ENCODE peak calls at places on chromosomes 3 and 15, in eight cellular contexts. X, T, B, I, Q, H, O and R are unnamed samples.

GRCh38 chr3:22862111-22862510 is 341.0 kb upstream of the UBE2E2 start:
- DNase-seq in O (no peak), T (no peak), I (no peak), H (no peak), Q (no peak), B (no peak), X (no peak), R (no peak)

GRCh38 chr3:39383190-39383912 is at the start of gene SLC25A38:
- DNase-seq in T (peak; percentile 43), B (peak; percentile 42), H (peak; percentile 68), I (peak; percentile 32), O (peak; percentile 93), X (peak; percentile 92), Q (no peak), R (peak; percentile 91)

GRCh38 chr3:146781059-146781458 is 175.9 kb upstream of the PLSCR5 start:
- DNase-seq in H (no peak), T (no peak), Q (no peak), B (no peak), X (no peak), O (no peak), I (no peak), R (no peak)

GRCh38 chr15:70100495-70101331 is 3.0 kb upstream of the TLE3 start:
- DNase-seq in B (peak; percentile 50), H (peak; percentile 82), T (peak; percentile 51), O (peak; percentile 67), I (no peak), X (peak; percentile 68), Q (no peak), R (peak; percentile 68)

GRCh38 chr15:35953424-35953823 is 407.5 kb upstream of the DPH6 start:
- DNase-seq in H (no peak), B (no peak), X (no peak), T (no peak), O (no peak), I (no peak), Q (no peak), R (no peak)

GRCh38 chr3:15903164-15903563 is 105.4 kb upstream of the ANKRD28 start:
- DNase-seq in X (no peak), B (no peak), Q (no peak), H (no peak), T (no peak), O (peak; percentile 78), I (peak; percentile 19), R (no peak)

GRCh38 chr15:40702077-40702476 is 7.1 kb downstream of the RAD51 start:
- DNase-seq in B (no peak), I (no peak), X (peak; percentile 15), H (no peak), Q (no peak), O (no peak), T (no peak), R (no peak)

GRCh38 chr3:177124882-177125281 is 72.4 kb downstream of the TBL1XR1 start:
- DNase-seq in Q (no peak), I (no peak), O (no peak), B (no peak), H (no peak), T (no peak), X (no peak), R (no peak)

GRCh38 chr3:116058844-116059243 is 386.4 kb downstream of the LSAMP start:
- DNase-seq in H (no peak), B (no peak), X (no peak), O (no peak), Q (no peak), I (no peak), T (no peak), R (no peak)

GRCh38 chr15:43854801-43855200 is 28.0 kb downstream of the WDR76 start:
- DNase-seq in B (no peak), X (no peak), O (no peak), H (no peak), Q (no peak), T (no peak), I (no peak), R (no peak)

GRCh38 chr15:64776402-64776786 is 1.0 kb upstream of the RBPMS2 start:
- DNase-seq in X (no peak), I (no peak), Q (no peak), T (no peak), B (peak; percentile 14), H (no peak), O (no peak), R (no peak)

GRCh38 chr15:70526221-70526973 is 237.0 kb downstream of the UACA start:
- DNase-seq in I (peak; percentile 73), T (no peak), O (no peak), B (no peak), X (peak; percentile 38), H (no peak), Q (no peak), R (peak; percentile 60)

GRCh38 chr15:93031103-93031464 is 57.9 kb downstream of the RGMA start:
- DNase-seq in B (no peak), T (no peak), Q (no peak), I (no peak), H (no peak), X (no peak), O (peak; percentile 11), R (no peak)

GRCh38 chr3:15276028-15276717 is 56.2 kb downstream of the SH3BP5 start:
- DNase-seq in B (no peak), Q (no peak), O (no peak), H (no peak), X (peak; percentile 33), I (no peak), T (no peak), R (no peak)

GRCh38 chr3:63673111-63673510 is 20.6 kb downstream of the SNTN start:
- DNase-seq in Q (no peak), O (no peak), I (no peak), T (no peak), B (no peak), H (no peak), X (no peak), R (no peak)

DNA sequence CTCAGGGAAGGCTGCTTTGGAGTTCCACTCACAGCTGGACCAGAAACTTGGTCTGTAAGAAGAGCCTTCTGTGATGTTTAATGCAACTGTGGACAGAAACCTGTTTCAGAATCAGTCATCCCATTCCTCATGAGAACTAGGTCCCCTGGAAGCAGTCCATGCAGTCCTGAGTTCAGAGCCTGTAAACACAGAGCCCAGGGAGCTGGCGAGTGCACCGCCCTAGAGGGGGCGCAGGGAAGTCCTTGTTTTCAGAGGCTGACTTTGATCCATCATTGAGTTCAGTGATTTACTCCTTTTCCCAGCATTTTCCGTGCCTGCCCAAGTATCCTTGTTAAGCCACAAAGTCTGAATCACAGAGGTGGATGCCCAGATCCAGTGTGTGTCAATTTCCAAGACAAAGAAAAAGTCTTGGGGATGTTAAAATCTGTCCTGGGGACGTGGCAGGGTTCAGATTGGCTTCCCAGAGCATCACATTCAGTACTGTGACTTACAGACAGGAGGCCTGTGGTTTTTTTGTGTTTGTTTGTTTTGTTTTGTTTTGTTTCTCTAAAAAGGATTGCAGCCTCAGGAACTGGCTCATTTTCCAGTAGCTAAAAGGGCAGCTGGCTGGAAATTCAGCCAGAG is 9.8 kb upstream of the TXNRD3 start:
- DNase-seq in H (no peak), X (no peak), T (no peak), Q (no peak), O (no peak), I (no peak), B (no peak), R (no peak)
- TF ChIP-seq CTCF in H (no peak), X (peak; percentile 46), T (no peak), Q (no peak), O (no peak), I (no peak), B (peak; percentile 10), R (no peak)

GRCh38 chr3:60909526-60909925 is 341.7 kb downstream of the FHIT start:
- DNase-seq in T (no peak), I (no peak), H (no peak), Q (no peak), X (no peak), O (no peak), B (no peak), R (no peak)

GRCh38 chr3:60912142-60912541 is 339.1 kb downstream of the FHIT start:
- DNase-seq in I (no peak), Q (no peak), T (no peak), X (no peak), O (no peak), H (no peak), B (no peak), R (no peak)

GRCh38 chr3:60906283-60906682 is 345.0 kb downstream of the FHIT start:
- DNase-seq in I (no peak), H (no peak), B (no peak), X (no peak), Q (no peak), O (no peak), T (no peak), R (no peak)
- TF ChIP-seq CTCF in I (no peak), H (no peak), B (no peak), X (no peak), Q (no peak), O (no peak), T (no peak), R (no peak)

GRCh38 chr3:173301647-173302046 is 95.9 kb upstream of the NLGN1 start:
- DNase-seq in Q (no peak), X (no peak), T (no peak), B (no peak), O (no peak), I (no peak), H (no peak), R (no peak)

DNA sequence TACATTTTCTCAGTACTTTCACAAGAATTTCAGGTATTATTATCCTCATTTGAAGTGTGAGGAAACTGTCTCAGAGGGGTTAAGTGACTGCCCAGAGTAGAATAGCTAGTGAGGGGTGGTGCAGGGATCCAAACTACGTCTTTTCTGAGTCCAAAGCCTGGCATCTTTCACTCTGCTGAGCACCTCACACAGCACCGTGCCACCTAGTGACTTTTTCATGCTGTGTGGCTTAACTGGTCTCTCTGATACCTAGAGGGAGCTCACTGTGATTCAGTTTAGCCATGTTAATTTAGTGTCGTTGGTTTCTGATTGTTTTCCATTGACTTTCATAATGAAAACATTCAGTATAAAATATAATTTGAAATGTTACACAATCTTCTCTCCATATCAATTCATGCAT is 91.4 kb upstream of the NLGN1 start:
- DNase-seq in H (no peak), Q (no peak), B (no peak), O (no peak), T (no peak), I (no peak), X (no peak), R (no peak)
- TF ChIP-seq CTCF in H (no peak), Q (no peak), B (no peak), O (no peak), T (no peak), I (no peak), X (no peak), R (no peak)

GRCh38 chr3:50268276-50268675 is 671 bp upstream of the SEMA3B start:
- DNase-seq in T (no peak), O (no peak), Q (no peak), X (no peak), H (no peak), B (no peak), I (no peak), R (no peak)

GRCh38 chr3:50265988-50266387 is 3.0 kb upstream of the SEMA3B start:
- DNase-seq in H (no peak), Q (no peak), B (no peak), I (no peak), T (no peak), O (no peak), X (no peak), R (no peak)

GRCh38 chr3:50268703-50269451 is at the start of gene SEMA3B:
- DNase-seq in I (peak; percentile 31), B (no peak), Q (no peak), H (no peak), T (no peak), O (peak; percentile 65), X (no peak), R (no peak)

GRCh38 chr3:50266808-50267207 is 2.1 kb upstream of the SEMA3B start:
- DNase-seq in X (no peak), Q (no peak), T (no peak), B (no peak), H (no peak), O (no peak), I (no peak), R (no peak)

GRCh38 chr3:50267280-50267913 is 1.6 kb upstream of the SEMA3B start:
- DNase-seq in B (no peak), H (no peak), O (peak; percentile 53), Q (no peak), I (no peak), X (no peak), T (no peak), R (no peak)
- TF ChIP-seq CTCF in B (no peak), H (no peak), O (no peak), Q (no peak), I (no peak), X (no peak), T (no peak), R (no peak)